ENCODE peak calls at places on chromosomes 11 and 22, in nine cellular contexts. T is thoracic aorta, W is RWPE1, N is gastrocnemius medialis, I is bronchial epithelial cell, A is brain microvascular endothelial cell, C is fibroblast of lung, V is AG04449, G is foreskin fibroblast. S is an unnamed sample.

GRCh38 chr22:40791241-40791640 is 27.9 kb downstream of the SLC25A17 start:
- DNase-seq in T (no peak), W (no peak), N (no peak), I (no peak), A (peak; percentile 51), C (peak; percentile 58), V (no peak), G (no peak), S (no peak)

GRCh38 chr11:77047007-77047927 is 13.1 kb downstream of the B3GNT6 start:
- DNase-seq in T (peak; percentile 70), W (peak; percentile 73), N (peak; percentile 74), I (peak; percentile 92), A (peak; percentile 96), C (peak; percentile 87), V (peak; percentile 65), G (peak; percentile 77), S (peak; percentile 57)

GRCh38 chr11:121494355-121495099 is 41.8 kb upstream of the SORL1-AS1 start:
- DNase-seq in T (no peak), W (no peak), N (no peak), I (peak; percentile 34), A (no peak), C (no peak), V (no peak), G (no peak), S (no peak)

GRCh38 chr11:108926522-108927380 is 261.9 kb downstream of the DDX10 start:
- DNase-seq in T (no peak), W (no peak), N (no peak), I (no peak), A (no peak), C (peak; percentile 43), V (no peak), G (no peak), S (no peak)

GRCh38 chr11:12817681-12818332 is 143.6 kb downstream of the TEAD1 start:
- DNase-seq in T (no peak), W (no peak), N (no peak), I (no peak), A (no peak), C (peak; percentile 56), V (no peak), G (no peak), S (no peak)

GRCh38 chr22:33519140-33519973 is 400.9 kb downstream of the LARGE1 start:
- DNase-seq in T (no peak), W (no peak), N (no peak), I (peak; percentile 28), A (peak; percentile 54), C (peak; percentile 58), V (peak; percentile 51), G (no peak), S (no peak)

GRCh38 chr11:59669611-59670009 is 773 bp upstream of the PATL1 start:
- DNase-seq in T (no peak), W (peak; percentile 45), N (peak; percentile 37), I (peak; percentile 53), A (peak; percentile 40), C (peak; percentile 59), V (peak; percentile 16), G (peak; percentile 46), S (no peak)

GRCh38 chr11:126442523-126442922 is 87.0 kb downstream of the ST3GAL4 start:
- DNase-seq in T (no peak), W (no peak), N (no peak), I (no peak), A (no peak), C (no peak), V (no peak), G (no peak), S (no peak)

GRCh38 chr11:58788355-58789023 is 56.0 kb downstream of the GLYATL2 start:
- DNase-seq in T (no peak), W (peak; percentile 45), N (no peak), I (peak; percentile 86), A (peak; percentile 27), C (peak; percentile 38), V (no peak), G (peak; percentile 27), S (no peak)

GRCh38 chr22:19434829-19435580 is 2.7 kb downstream of the MRPL40 start:
- DNase-seq in T (no peak), W (no peak), N (no peak), I (no peak), A (no peak), C (no peak), V (no peak), G (no peak), S (no peak)

GRCh38 chr11:790721-791564 is 1.1 kb upstream of the CEND1 start:
- DNase-seq in T (no peak), W (no peak), N (no peak), I (no peak), A (no peak), C (peak; percentile 26), V (no peak), G (peak; percentile 57), S (no peak)

GRCh38 chr11:128291835-128292234 is 295.5 kb downstream of the ETS1 start:
- DNase-seq in T (no peak), W (no peak), N (no peak), I (no peak), A (no peak), C (no peak), V (no peak), G (no peak), S (no peak)

GRCh38 chr11:82750643-82751139 is 17.0 kb upstream of the FAM181B start:
- DNase-seq in T (no peak), W (no peak), N (no peak), I (no peak), A (no peak), C (no peak), V (no peak), G (no peak), S (no peak)

GRCh38 chr11:118056806-118057205 is 20.1 kb upstream of the TMPRSS4 start:
- DNase-seq in T (no peak), W (no peak), N (no peak), I (no peak), A (no peak), C (no peak), V (no peak), G (no peak), S (no peak)

GRCh38 chr11:57094206-57094940 is 87.4 kb upstream of the LRRC55 start:
- DNase-seq in T (no peak), W (no peak), N (no peak), I (peak; percentile 47), A (peak; percentile 49), C (peak; percentile 45), V (peak; percentile 59), G (no peak), S (no peak)

GRCh38 chr11:86072211-86072610 is 3.3 kb upstream of the PICALM start:
- DNase-seq in T (no peak), W (no peak), N (no peak), I (no peak), A (no peak), C (no peak), V (no peak), G (no peak), S (no peak)

DNA sequence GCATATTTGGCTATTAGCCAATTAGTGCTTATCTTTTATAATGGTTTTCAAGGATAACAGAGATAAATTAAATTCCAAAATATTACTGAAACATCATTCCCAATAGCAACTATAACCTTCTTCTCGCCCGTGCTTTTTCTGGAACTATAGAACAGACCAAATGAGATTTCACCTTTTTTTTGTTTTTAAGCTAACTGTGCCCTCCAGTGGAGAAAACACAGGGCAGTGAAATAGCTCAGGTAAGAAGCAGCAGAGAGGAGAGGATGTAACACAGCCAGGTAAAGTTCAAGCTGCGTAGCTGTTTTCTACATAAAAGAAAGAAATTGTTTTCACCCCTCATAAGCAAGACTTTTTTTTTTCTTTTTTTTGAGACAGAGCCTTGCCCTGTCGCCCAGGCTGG is 28.2 kb downstream of the HSD17B12 start:
- DNase-seq in T (no peak), W (peak; percentile 2), N (no peak), I (no peak), A (no peak), C (no peak), V (no peak), G (no peak), S (no peak)
- TF ChIP-seq CTCF in T (peak; percentile 17), W (peak; percentile 42), N (peak; percentile 9), I (peak; percentile 18), A (peak; percentile 26), C (peak; percentile 38), V (no peak), G (no peak), S (no peak)

GRCh38 chr11:36306888-36307287 is 10.8 kb downstream of the PRR5L start:
- DNase-seq in T (no peak), W (no peak), N (no peak), I (peak; percentile 46), A (no peak), C (peak; percentile 53), V (no peak), G (no peak), S (no peak)
- TF ChIP-seq CTCF in T (no peak), W (peak; percentile 26), N (no peak), I (peak; percentile 23), A (peak; percentile 55), C (peak; percentile 64), V (peak; percentile 47), G (peak; percentile 56), S (peak; percentile 59)

DNA sequence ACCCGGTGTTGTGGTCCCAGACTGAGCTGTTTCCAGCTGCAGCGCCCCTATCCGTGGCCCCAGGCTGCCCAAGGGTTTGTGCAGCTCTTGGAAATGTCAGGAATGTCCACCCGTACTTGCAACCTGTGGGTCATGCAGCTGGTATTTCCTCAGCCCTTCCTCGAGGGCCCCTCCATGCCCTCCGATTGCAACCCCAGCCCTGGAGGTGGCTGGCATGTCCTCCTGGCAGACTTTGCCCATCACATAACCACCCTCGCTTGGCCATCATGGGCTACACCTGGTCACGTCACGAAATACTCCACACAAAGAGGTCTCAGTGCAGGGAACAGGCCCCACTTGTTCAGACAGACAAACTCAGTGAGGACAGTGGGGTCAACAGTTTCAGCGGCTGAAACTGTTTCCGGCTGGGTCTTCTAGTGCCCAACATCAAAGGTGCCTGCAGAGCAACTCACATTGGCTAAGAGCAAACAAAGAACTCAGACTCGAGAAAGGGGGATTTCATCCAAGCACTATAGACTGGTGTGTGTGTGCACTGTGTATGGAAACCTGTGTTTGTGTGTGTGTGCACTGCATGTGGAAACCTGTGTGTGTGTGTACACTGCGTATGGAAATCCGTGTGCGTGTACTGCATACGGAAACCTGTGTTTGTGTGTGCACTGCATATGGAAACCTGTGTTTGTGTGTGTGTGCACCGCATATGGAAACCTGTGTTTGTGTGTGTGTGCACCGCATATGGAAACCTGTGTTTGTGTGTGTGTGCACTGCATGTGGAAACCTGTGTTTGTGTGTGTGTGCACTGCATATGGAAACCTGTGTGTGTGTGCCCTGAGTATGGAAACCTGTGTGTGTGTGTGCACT is 72.8 kb upstream of the CCND1 start:
- DNase-seq in T (no peak), W (no peak), N (no peak), I (no peak), A (no peak), C (peak; percentile 23), V (no peak), G (no peak), S (no peak)
- TF ChIP-seq CTCF in T (no peak), W (no peak), N (no peak), I (no peak), A (no peak), C (no peak), V (peak; percentile 8), G (no peak), S (no peak)

DNA sequence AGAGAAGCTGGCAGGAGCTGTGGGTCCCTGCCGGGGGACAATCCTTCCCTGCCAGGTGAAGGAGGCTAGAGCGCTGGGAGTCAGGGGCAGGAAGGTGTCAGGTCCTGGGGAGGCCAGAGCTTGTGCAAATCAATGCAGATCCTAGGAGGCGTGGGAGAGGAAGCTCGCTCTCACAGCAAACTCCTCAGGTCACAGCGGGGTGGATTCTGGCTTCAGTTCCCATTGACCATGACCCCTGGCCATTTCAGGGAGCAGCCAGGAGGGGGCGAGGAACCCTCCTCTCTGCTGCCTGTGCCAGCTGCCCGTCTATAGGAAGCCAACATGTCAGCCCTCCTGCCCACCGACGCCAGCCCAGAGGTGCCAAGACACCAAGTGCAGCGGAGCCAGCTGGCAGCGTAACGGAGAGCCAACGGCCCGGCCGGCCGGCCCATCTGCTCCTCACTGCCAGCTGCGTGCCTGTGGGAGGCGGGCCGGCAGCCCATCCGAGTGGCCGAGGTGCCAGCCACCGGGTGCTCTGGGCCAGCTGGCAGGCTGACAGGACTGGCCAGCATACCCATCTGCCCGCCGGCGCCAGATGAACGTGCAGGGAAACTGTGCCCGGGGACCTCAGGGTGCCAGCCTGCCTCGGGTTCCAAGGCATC is 374.9 kb downstream of the MIAT start:
- DNase-seq in T (peak; percentile 11), W (no peak), N (no peak), I (no peak), A (no peak), C (peak; percentile 6), V (no peak), G (no peak), S (no peak)
- TF ChIP-seq CTCF in T (peak; percentile 47), W (no peak), N (no peak), I (peak; percentile 13), A (peak; percentile 59), C (peak; percentile 9), V (peak; percentile 15), G (no peak), S (no peak)